ENCODE peak calls at places on chromosomes 13 and 19, in five cellular contexts. One of them, this sample, is unnamed.

GRCh38 chr19:13026478-13026999 is 31.3 kb downstream of the NFIX start:
- DNase-seq in germinal center: no peak
- DNase-seq in lower leg skin: no peak
- DNase-seq in CD4-positive, CD25-positive, alpha-beta regulatory T cell: no peak
- DNase-seq in C1 segment of cervical spinal cord: no peak
- DNase-seq in this sample: no peak

GRCh38 chr19:35773020-35773809 is 2.1 kb upstream of the ARHGAP33 start:
- DNase-seq in lower leg skin: no peak
- DNase-seq in C1 segment of cervical spinal cord: no peak
- DNase-seq in germinal center: no peak
- DNase-seq in CD4-positive, CD25-positive, alpha-beta regulatory T cell: no peak
- DNase-seq in this sample: no peak

GRCh38 chr19:14164088-14164487 is 27.7 kb upstream of the ASF1B start:
- DNase-seq in lower leg skin: no peak
- DNase-seq in CD4-positive, CD25-positive, alpha-beta regulatory T cell: no peak
- DNase-seq in germinal center: no peak
- DNase-seq in C1 segment of cervical spinal cord: no peak
- DNase-seq in this sample: no peak

GRCh38 chr13:109146912-109147624 is 517.7 kb downstream of the MYO16 start:
- DNase-seq in germinal center: no peak
- DNase-seq in lower leg skin: no peak
- DNase-seq in CD4-positive, CD25-positive, alpha-beta regulatory T cell: no peak
- DNase-seq in C1 segment of cervical spinal cord: no peak
- DNase-seq in this sample: no peak

GRCh38 chr13:113545455-113545930 is 39.1 kb upstream of the TFDP1 start:
- DNase-seq in C1 segment of cervical spinal cord: no peak
- DNase-seq in lower leg skin: peak; percentile 82
- DNase-seq in CD4-positive, CD25-positive, alpha-beta regulatory T cell: no peak
- DNase-seq in germinal center: no peak
- DNase-seq in this sample: peak; percentile 35

GRCh38 chr19:1725100-1726064 is 27.9 kb upstream of the ONECUT3 start:
- DNase-seq in CD4-positive, CD25-positive, alpha-beta regulatory T cell: peak; percentile 64
- DNase-seq in C1 segment of cervical spinal cord: no peak
- DNase-seq in germinal center: peak; percentile 84
- DNase-seq in lower leg skin: no peak
- DNase-seq in this sample: no peak

GRCh38 chr19:44582581-44583265 is 30.6 kb upstream of the IGSF23 start:
- DNase-seq in germinal center: peak; percentile 33
- DNase-seq in CD4-positive, CD25-positive, alpha-beta regulatory T cell: no peak
- DNase-seq in lower leg skin: peak; percentile 69
- DNase-seq in C1 segment of cervical spinal cord: no peak
- DNase-seq in this sample: no peak

GRCh38 chr19:2812414-2813234 is 7.0 kb upstream of the ZNF554 start:
- DNase-seq in C1 segment of cervical spinal cord: no peak
- DNase-seq in germinal center: no peak
- DNase-seq in CD4-positive, CD25-positive, alpha-beta regulatory T cell: no peak
- DNase-seq in lower leg skin: no peak
- DNase-seq in this sample: no peak

GRCh38 chr19:38392707-38393308 is 4.3 kb downstream of the SPRED3 start:
- DNase-seq in lower leg skin: no peak
- DNase-seq in germinal center: no peak
- DNase-seq in C1 segment of cervical spinal cord: no peak
- DNase-seq in CD4-positive, CD25-positive, alpha-beta regulatory T cell: no peak
- DNase-seq in this sample: no peak

GRCh38 chr13:98350746-98351330 is 173.8 kb upstream of the RNF113B start:
- DNase-seq in CD4-positive, CD25-positive, alpha-beta regulatory T cell: no peak
- DNase-seq in lower leg skin: peak; percentile 67
- DNase-seq in C1 segment of cervical spinal cord: no peak
- DNase-seq in germinal center: no peak
- DNase-seq in this sample: no peak

GRCh38 chr13:47066261-47066660 is 169.4 kb upstream of the HTR2A start:
- DNase-seq in lower leg skin: no peak
- DNase-seq in C1 segment of cervical spinal cord: no peak
- DNase-seq in CD4-positive, CD25-positive, alpha-beta regulatory T cell: no peak
- DNase-seq in germinal center: no peak
- DNase-seq in this sample: no peak

GRCh38 chr19:17872251-17873001 is 681 bp downstream of the SLC5A5 start:
- DNase-seq in CD4-positive, CD25-positive, alpha-beta regulatory T cell: peak; percentile 91
- DNase-seq in C1 segment of cervical spinal cord: no peak
- DNase-seq in germinal center: no peak
- DNase-seq in lower leg skin: no peak
- DNase-seq in this sample: no peak

GRCh38 chr13:20165417-20166257 is 4.8 kb upstream of the GJA3 start:
- DNase-seq in CD4-positive, CD25-positive, alpha-beta regulatory T cell: no peak
- DNase-seq in C1 segment of cervical spinal cord: no peak
- DNase-seq in lower leg skin: no peak
- DNase-seq in germinal center: no peak
- DNase-seq in this sample: no peak

GRCh38 chr13:97057196-97057595 is 62.9 kb upstream of the OXGR1 start:
- DNase-seq in lower leg skin: no peak
- DNase-seq in CD4-positive, CD25-positive, alpha-beta regulatory T cell: no peak
- DNase-seq in germinal center: no peak
- DNase-seq in C1 segment of cervical spinal cord: no peak
- DNase-seq in this sample: no peak

GRCh38 chr19:13597625-13598024 is 91.3 kb upstream of the CACNA1A start:
- DNase-seq in CD4-positive, CD25-positive, alpha-beta regulatory T cell: peak; percentile 77
- DNase-seq in lower leg skin: no peak
- DNase-seq in C1 segment of cervical spinal cord: no peak
- DNase-seq in germinal center: peak; percentile 79
- DNase-seq in this sample: no peak

GRCh38 chr13:71054358-71054757 is 812.6 kb downstream of the DACH1 start:
- DNase-seq in CD4-positive, CD25-positive, alpha-beta regulatory T cell: no peak
- DNase-seq in lower leg skin: no peak
- DNase-seq in C1 segment of cervical spinal cord: no peak
- DNase-seq in germinal center: no peak
- DNase-seq in this sample: no peak

GRCh38 chr19:28424041-28424440 is 788.9 kb downstream of the UQCRFS1 start:
- DNase-seq in CD4-positive, CD25-positive, alpha-beta regulatory T cell: no peak
- DNase-seq in lower leg skin: no peak
- DNase-seq in C1 segment of cervical spinal cord: no peak
- DNase-seq in germinal center: no peak
- DNase-seq in this sample: no peak

GRCh38 chr19:14554382-14554812 is 17.5 kb downstream of the NDUFB7 start:
- DNase-seq in lower leg skin: no peak
- DNase-seq in C1 segment of cervical spinal cord: no peak
- DNase-seq in CD4-positive, CD25-positive, alpha-beta regulatory T cell: no peak
- DNase-seq in germinal center: no peak
- DNase-seq in this sample: no peak

GRCh38 chr13:24307211-24308067 is 1.9 kb upstream of the C1QTNF9 start:
- DNase-seq in C1 segment of cervical spinal cord: no peak
- DNase-seq in CD4-positive, CD25-positive, alpha-beta regulatory T cell: no peak
- DNase-seq in lower leg skin: no peak
- DNase-seq in germinal center: no peak
- DNase-seq in this sample: no peak

GRCh38 chr13:36673838-36674326 is at the start of gene SERTM1:
- DNase-seq in CD4-positive, CD25-positive, alpha-beta regulatory T cell: no peak
- DNase-seq in lower leg skin: no peak
- DNase-seq in C1 segment of cervical spinal cord: no peak
- DNase-seq in germinal center: no peak
- DNase-seq in this sample: no peak

This sample was measured in SK-N-MC.